ENCODE peak calls at places on chromosomes 2 and 18, in six cellular contexts. Y, E, W, D, A and Z are unnamed samples.

GRCh38 chr2:55839182-55839819 is 84.3 kb downstream of the EFEMP1 start:
- DNase-seq in Y (no peak), E (peak), W (peak), D (no peak), A (no peak), Z (no peak)

GRCh38 chr2:46481541-46482193 is 2.3 kb downstream of the TMEM247 start:
- DNase-seq in Y (no peak), E (peak), W (no peak), D (no peak), A (no peak), Z (no peak)

GRCh38 chr2:197506658-197507057 is 6.5 kb downstream of the HSPE1 start:
- DNase-seq in Y (no peak), E (no peak), W (no peak), D (no peak), A (no peak), Z (no peak)

GRCh38 chr2:44843086-44843485 is 98.4 kb upstream of the SIX3 start:
- DNase-seq in Y (no peak), E (no peak), W (no peak), D (no peak), A (no peak), Z (no peak)

GRCh38 chr18:3604626-3605408 is 154.8 kb downstream of the TGIF1 start:
- DNase-seq in Y (no peak), E (peak), W (no peak), D (peak), A (no peak), Z (no peak)

GRCh38 chr2:174023591-174024523 is 58.7 kb upstream of the SP3 start:
- DNase-seq in Y (peak), E (peak), W (no peak), D (peak), A (no peak), Z (peak)

GRCh38 chr2:189762229-189762550 is 402 bp downstream of the OSGEPL1 start:
- DNase-seq in Y (no peak), E (no peak), W (no peak), D (no peak), A (no peak), Z (no peak)

GRCh38 chr2:1594281-1595171 is 149.8 kb downstream of the PXDN start:
- DNase-seq in Y (no peak), E (no peak), W (no peak), D (no peak), A (no peak), Z (no peak)

GRCh38 chr2:172804423-172804822 is 68.8 kb downstream of the RAPGEF4 start:
- DNase-seq in Y (no peak), E (no peak), W (no peak), D (no peak), A (no peak), Z (no peak)

GRCh38 chr2:170161516-170162260 is 16.3 kb upstream of the MYO3B start:
- DNase-seq in Y (no peak), E (no peak), W (no peak), D (no peak), A (no peak), Z (no peak)

GRCh38 chr2:108139521-108139920 is 100.2 kb upstream of the SULT1C3 start:
- DNase-seq in Y (no peak), E (peak), W (no peak), D (no peak), A (no peak), Z (no peak)

GRCh38 chr2:85768713-85769112 is 14.9 kb downstream of the ATOH8 start:
- DNase-seq in Y (peak), E (peak), W (peak), D (peak), A (peak), Z (peak)

GRCh38 chr2:75200140-75200985 is 1.0 kb upstream of the TACR1 start:
- DNase-seq in Y (peak), E (peak), W (no peak), D (peak), A (peak), Z (peak)

GRCh38 chr2:130825231-130825971 is 11.3 kb upstream of the ARHGEF4 start:
- DNase-seq in Y (no peak), E (no peak), W (no peak), D (no peak), A (no peak), Z (no peak)

GRCh38 chr2:55989405-55989804 is 65.8 kb upstream of the EFEMP1 start:
- DNase-seq in Y (no peak), E (no peak), W (no peak), D (no peak), A (no peak), Z (no peak)

GRCh38 chr2:35082072-35082471 is 1273.5 kb upstream of the CRIM1 start:
- DNase-seq in Y (no peak), E (no peak), W (no peak), D (no peak), A (no peak), Z (no peak)

GRCh38 chr2:236569593-236569973 is at the start of gene ACKR3:
- DNase-seq in Y (peak), E (peak), W (peak), D (peak), A (peak), Z (no peak)
- TF ChIP-seq CTCF in Y (peak), E (peak), W (no peak), D (peak), A (no peak), Z (peak)

GRCh38 chr2:69615078-69615630 is 28.4 kb downstream of the AAK1 start:
- DNase-seq in Y (no peak), E (no peak), W (no peak), D (no peak), A (no peak), Z (no peak)

GRCh38 chr2:69617744-69618143 is 25.8 kb downstream of the AAK1 start:
- DNase-seq in Y (no peak), E (no peak), W (no peak), D (no peak), A (no peak), Z (no peak)

GRCh38 chr2:69615969-69616368 is 27.6 kb downstream of the AAK1 start:
- DNase-seq in Y (no peak), E (no peak), W (no peak), D (no peak), A (no peak), Z (no peak)

GRCh38 chr2:69618362-69618761 is 25.2 kb downstream of the AAK1 start:
- DNase-seq in Y (no peak), E (no peak), W (no peak), D (no peak), A (no peak), Z (no peak)

DNA sequence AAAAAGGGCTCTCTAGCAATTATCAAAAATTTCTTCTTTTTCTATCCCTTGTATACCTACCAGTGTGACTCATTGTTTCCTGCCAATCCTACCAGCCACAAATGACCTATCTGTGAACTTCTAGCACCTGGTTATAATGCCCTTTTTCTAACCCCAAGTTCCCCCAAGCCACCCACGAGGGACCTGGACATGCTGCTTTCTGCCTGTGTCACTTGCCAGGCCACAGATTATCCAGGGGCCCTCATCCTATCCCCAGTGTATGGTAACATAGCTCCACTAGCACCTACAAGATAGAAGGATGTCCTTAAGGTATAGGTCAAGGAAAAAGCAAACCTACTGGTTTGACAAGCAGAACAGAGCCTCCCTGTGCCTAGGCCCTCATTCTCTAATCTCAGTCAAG is 26.8 kb downstream of the AAK1 start:
- DNase-seq in Y (no peak), E (no peak), W (no peak), D (no peak), A (no peak), Z (no peak)
- H3K4me3 ChIP-seq in Y (no peak), E (no peak), W (no peak), D (no peak), A (no peak), Z (no peak)

GRCh38 chr18:34354351-34354750 is 129.6 kb upstream of the NOL4 start:
- DNase-seq in Y (no peak), E (no peak), W (no peak), D (no peak), A (no peak), Z (no peak)

GRCh38 chr18:34357944-34358580 is 133.3 kb upstream of the NOL4 start:
- DNase-seq in Y (no peak), E (no peak), W (no peak), D (no peak), A (no peak), Z (no peak)

GRCh38 chr18:34350778-34351177 is 126.1 kb upstream of the NOL4 start:
- DNase-seq in Y (no peak), E (no peak), W (no peak), D (no peak), A (no peak), Z (no peak)

GRCh38 chr18:34352385-34353163 is 127.9 kb upstream of the NOL4 start:
- DNase-seq in Y (peak), E (peak), W (no peak), D (no peak), A (no peak), Z (no peak)
- TF ChIP-seq CTCF in Y (peak), E (peak), W (no peak), D (no peak), A (peak), Z (peak)

GRCh38 chr2:26184555-26185303 is 11.8 kb downstream of the GAREM2 start:
- DNase-seq in Y (peak), E (peak), W (peak), D (peak), A (peak), Z (no peak)

GRCh38 chr2:26185304-26185928 is 12.5 kb downstream of the GAREM2 start:
- DNase-seq in Y (peak), E (no peak), W (no peak), D (peak), A (peak), Z (no peak)

GRCh38 chr2:26182887-26183630 is 10.2 kb downstream of the GAREM2 start:
- DNase-seq in Y (no peak), E (no peak), W (no peak), D (peak), A (no peak), Z (no peak)

GRCh38 chr2:26182441-26182840 is 9.6 kb downstream of the GAREM2 start:
- DNase-seq in Y (peak), E (no peak), W (no peak), D (no peak), A (no peak), Z (no peak)

DNA sequence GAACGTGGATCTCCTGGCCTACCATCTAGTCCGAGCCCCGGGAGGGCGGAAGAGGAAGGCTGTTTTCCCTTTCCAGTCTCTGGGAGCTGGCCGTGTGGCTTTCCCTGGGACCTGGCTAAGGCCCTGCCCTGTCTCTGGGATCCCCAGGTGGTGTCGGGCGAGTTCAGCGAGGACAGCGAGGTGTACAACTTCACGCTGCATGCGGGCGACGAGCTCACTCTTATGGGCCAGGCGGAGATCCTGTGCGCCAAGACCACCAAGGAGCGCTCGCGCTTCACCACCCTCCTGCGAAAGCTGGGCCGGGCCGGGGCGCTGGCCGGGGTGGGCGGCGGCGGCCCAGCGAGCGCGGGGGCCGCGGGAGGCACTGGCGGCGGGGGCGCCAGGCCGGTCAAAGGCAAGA is 11.2 kb downstream of the GAREM2 start:
- DNase-seq in Y (no peak), E (no peak), W (no peak), D (peak), A (no peak), Z (no peak)
- H3K4me3 ChIP-seq in Y (no peak), E (no peak), W (peak), D (peak), A (peak), Z (no peak)

DNA sequence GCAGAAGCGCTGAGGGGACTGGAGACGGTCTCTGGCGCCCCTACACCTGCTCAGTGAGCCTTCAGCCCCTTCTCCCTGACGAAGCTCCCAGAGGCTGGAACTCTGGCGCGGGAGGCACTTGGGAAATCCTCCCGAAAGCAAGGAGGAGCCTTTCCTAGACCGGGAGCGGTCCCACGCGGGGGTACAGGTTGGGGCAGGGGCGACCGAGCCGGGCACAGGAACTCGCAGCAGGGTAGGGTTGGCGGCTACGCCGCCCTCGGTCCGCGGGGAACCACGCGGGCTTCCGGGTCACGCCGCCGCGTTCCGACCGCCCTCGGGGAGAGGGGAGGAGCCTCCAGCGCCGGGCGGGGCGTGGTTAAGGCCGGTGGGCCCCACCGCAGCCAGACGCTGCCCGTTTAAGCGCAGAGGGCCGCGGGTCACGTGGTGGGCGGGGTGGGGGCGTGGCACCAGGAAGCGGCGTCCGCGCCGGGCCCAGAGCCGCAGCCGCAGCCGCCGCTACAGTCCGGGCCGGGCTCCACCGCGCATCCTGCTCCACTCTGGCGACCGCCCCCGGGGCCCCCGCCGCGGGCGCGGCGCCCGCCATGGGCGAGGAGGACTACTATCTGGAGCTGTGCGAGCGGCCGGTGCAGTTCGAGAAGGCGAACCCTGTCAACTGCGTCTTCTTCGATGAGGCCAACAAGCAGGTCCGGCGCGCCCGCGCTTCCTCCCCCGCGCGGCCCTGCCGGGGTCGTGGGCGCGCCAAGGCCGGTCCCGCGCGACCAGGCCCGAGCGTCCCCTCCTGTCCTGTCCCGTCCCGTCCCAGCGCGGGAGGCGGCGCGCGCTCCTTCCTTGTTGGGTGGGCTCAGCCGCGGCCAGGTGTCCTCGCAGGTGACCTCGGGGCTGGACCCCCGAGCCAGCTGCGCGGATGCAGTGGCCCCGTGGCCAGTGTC is at the start of gene RMC1:
- DNase-seq in Y (peak), E (peak), W (peak), D (peak), A (peak), Z (peak)
- TF ChIP-seq CTCF in Y (peak), E (peak), W (no peak), D (no peak), A (no peak), Z (no peak)

DNA sequence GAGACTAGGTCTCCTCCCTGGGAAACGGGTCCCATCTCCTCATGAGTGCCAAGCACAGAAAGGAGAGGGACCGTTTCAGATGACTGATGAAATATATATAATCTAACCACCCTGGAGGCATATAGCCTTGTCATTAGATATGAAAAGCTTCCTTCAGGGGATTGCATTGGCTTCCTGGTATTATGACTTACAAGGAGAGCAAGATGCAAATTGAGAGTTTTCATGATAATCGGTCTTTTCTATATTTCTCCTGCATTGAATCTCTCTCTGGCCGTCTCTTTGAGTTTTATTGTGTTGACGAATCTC is 554.8 kb downstream of the CMPK2 start:
- DNase-seq in Y (no peak), E (no peak), W (no peak), D (no peak), A (no peak), Z (no peak)
- H3K4me3 ChIP-seq in Y (no peak), E (no peak), W (no peak), D (no peak), A (no peak), Z (peak)

GRCh38 chr2:113192459-113193100 is 18.8 kb downstream of the PSD4 start:
- DNase-seq in Y (no peak), E (no peak), W (no peak), D (no peak), A (no peak), Z (no peak)
- TF ChIP-seq CTCF in Y (no peak), E (peak), W (no peak), D (no peak), A (no peak), Z (no peak)

GRCh38 chr2:27264253-27264752 is 1.5 kb upstream of the SLC30A3 start:
- DNase-seq in Y (peak), E (peak), W (no peak), D (no peak), A (no peak), Z (no peak)
- H3K4me3 ChIP-seq in Y (peak), E (no peak), W (peak), D (peak), A (no peak), Z (peak)